ENCODE peak calls at places on chromosome X, in five cellular contexts. One of them, this sample, is unnamed.

GRCh38 chrX:48648299-48648698 is 35.3 kb upstream of the WAS start:
- DNase-seq in body of pancreas: peak
- DNase-seq in uterus: peak
- DNase-seq in lower leg skin: peak
- DNase-seq in sigmoid colon: peak
- DNase-seq in this sample: peak

GRCh38 chrX:40402771-40403533 is 177.8 kb upstream of the ATP6AP2 start:
- DNase-seq in body of pancreas: peak
- DNase-seq in lower leg skin: no peak
- DNase-seq in sigmoid colon: peak
- DNase-seq in uterus: peak
- DNase-seq in this sample: no peak

GRCh38 chrX:115966920-115967319 is 203.6 kb upstream of the AGTR2 start:
- DNase-seq in body of pancreas: no peak
- DNase-seq in uterus: no peak
- DNase-seq in sigmoid colon: no peak
- DNase-seq in lower leg skin: no peak
- DNase-seq in this sample: no peak

GRCh38 chrX:68693481-68694410 is 46.3 kb downstream of the STARD8 start:
- DNase-seq in lower leg skin: peak
- DNase-seq in uterus: peak
- DNase-seq in body of pancreas: peak
- DNase-seq in sigmoid colon: peak
- DNase-seq in this sample: peak

GRCh38 chrX:52424658-52425057 is 55.8 kb downstream of the XAGE2 start:
- DNase-seq in uterus: no peak
- DNase-seq in body of pancreas: no peak
- DNase-seq in sigmoid colon: no peak
- DNase-seq in lower leg skin: no peak
- DNase-seq in this sample: peak

GRCh38 chrX:110003167-110004156 is 548 bp downstream of the TMEM164 start:
- DNase-seq in body of pancreas: peak
- DNase-seq in uterus: peak
- DNase-seq in sigmoid colon: peak
- DNase-seq in lower leg skin: no peak
- DNase-seq in this sample: peak

GRCh38 chrX:38870386-38870895 is 69.2 kb downstream of the MID1IP1 start:
- DNase-seq in body of pancreas: no peak
- DNase-seq in sigmoid colon: no peak
- DNase-seq in uterus: no peak
- DNase-seq in lower leg skin: no peak
- DNase-seq in this sample: no peak

GRCh38 chrX:16873106-16873505 is 2.9 kb upstream of the RBBP7 start:
- DNase-seq in uterus: no peak
- DNase-seq in body of pancreas: no peak
- DNase-seq in sigmoid colon: no peak
- DNase-seq in lower leg skin: no peak
- DNase-seq in this sample: no peak

GRCh38 chrX:39372126-39372525 is 570.9 kb downstream of the MID1IP1 start:
- DNase-seq in sigmoid colon: no peak
- DNase-seq in uterus: no peak
- DNase-seq in lower leg skin: no peak
- DNase-seq in body of pancreas: no peak
- DNase-seq in this sample: no peak

GRCh38 chrX:78104447-78105176 is 564 bp downstream of the PGK1 start:
- DNase-seq in sigmoid colon: peak
- DNase-seq in lower leg skin: peak
- DNase-seq in uterus: peak
- DNase-seq in body of pancreas: peak
- DNase-seq in this sample: peak
- TF ChIP-seq POLR2A in sigmoid colon: no peak
- TF ChIP-seq POLR2A in lower leg skin: no peak
- TF ChIP-seq POLR2A in uterus: no peak
- TF ChIP-seq POLR2A in body of pancreas: no peak
- TF ChIP-seq POLR2A in this sample: peak

GRCh38 chrX:41556958-41557357 is 109.8 kb downstream of the NYX start:
- DNase-seq in body of pancreas: no peak
- DNase-seq in sigmoid colon: no peak
- DNase-seq in lower leg skin: no peak
- DNase-seq in uterus: no peak
- DNase-seq in this sample: no peak

GRCh38 chrX:41559662-41560061 is 112.5 kb downstream of the NYX start:
- DNase-seq in uterus: peak
- DNase-seq in sigmoid colon: no peak
- DNase-seq in body of pancreas: peak
- DNase-seq in lower leg skin: no peak
- DNase-seq in this sample: peak

GRCh38 chrX:41559235-41559634 is 112.1 kb downstream of the NYX start:
- DNase-seq in body of pancreas: no peak
- DNase-seq in lower leg skin: no peak
- DNase-seq in sigmoid colon: no peak
- DNase-seq in uterus: no peak
- DNase-seq in this sample: no peak

GRCh38 chrX:41558531-41558930 is 111.4 kb downstream of the NYX start:
- DNase-seq in body of pancreas: no peak
- DNase-seq in lower leg skin: no peak
- DNase-seq in uterus: no peak
- DNase-seq in sigmoid colon: no peak
- DNase-seq in this sample: peak

DNA sequence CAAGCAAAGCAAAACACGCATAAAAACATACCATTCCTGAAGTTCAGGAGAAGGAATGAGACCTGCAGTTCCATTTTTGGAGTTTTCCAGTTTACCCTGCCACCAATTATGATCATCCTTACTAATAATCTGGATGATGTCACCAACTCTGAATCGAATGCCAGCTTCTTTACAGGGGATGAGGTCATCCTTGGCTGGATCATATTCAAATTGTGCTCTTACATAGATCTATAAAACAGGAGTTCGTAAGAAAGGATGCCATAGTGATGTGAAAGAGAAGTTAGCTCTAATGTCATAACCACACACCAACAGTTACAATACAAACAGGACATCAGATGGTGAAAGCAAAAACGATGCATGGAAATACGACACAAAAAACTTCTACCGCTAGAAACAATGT is 106.5 kb downstream of the NYX start:
- DNase-seq in uterus: no peak
- DNase-seq in sigmoid colon: no peak
- DNase-seq in body of pancreas: no peak
- DNase-seq in lower leg skin: no peak
- DNase-seq in this sample: peak
- TF ChIP-seq POLR2A in uterus: no peak
- TF ChIP-seq POLR2A in sigmoid colon: no peak
- TF ChIP-seq POLR2A in body of pancreas: no peak
- TF ChIP-seq POLR2A in lower leg skin: no peak
- TF ChIP-seq POLR2A in this sample: no peak

DNA sequence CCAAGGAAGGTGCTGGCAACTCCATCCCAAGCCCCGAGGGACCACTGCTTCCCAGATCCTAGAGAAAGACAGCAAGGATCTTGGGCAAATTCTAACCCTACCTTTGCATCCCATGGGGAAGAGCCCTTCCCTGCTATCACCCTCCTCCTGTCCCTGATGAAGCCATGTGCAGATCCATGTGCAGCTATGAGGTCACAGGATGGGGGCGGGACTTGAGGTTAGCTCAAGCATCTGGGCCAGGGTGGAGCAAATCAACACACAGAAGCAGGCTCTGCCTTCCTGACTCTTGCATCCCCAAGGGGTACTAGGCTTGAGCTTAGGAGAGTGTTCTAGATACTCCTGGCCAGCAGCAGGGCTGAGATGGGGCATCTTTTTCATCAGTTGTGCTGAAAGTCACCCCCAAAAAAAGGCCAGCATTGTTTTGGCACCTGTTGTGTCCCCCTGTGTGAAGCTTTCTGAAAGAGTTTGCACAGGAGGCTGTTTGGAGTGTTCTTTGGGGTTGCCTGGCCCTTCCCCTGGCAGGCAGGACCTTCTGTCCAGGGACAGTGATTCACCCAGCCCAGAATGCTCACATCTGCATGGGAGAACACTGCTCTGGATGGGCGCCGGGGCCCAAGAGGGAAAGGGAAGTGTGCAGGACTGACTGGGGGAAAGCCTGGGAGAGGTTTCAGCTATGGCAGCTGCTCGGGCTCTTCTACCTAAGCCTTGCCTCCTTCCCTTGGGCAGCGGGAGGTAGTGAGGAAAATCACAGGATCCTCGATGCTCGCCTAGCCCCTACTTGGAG is 50.8 kb downstream of the PRPS1 start:
- DNase-seq in body of pancreas: peak
- DNase-seq in lower leg skin: peak
- DNase-seq in uterus: peak
- DNase-seq in sigmoid colon: peak
- DNase-seq in this sample: peak
- TF ChIP-seq POLR2A in body of pancreas: peak
- TF ChIP-seq POLR2A in lower leg skin: no peak
- TF ChIP-seq POLR2A in uterus: no peak
- TF ChIP-seq POLR2A in sigmoid colon: no peak
- TF ChIP-seq POLR2A in this sample: peak

GRCh38 chrX:4315891-4316290 is 602.4 kb upstream of the PRKX start:
- DNase-seq in lower leg skin: no peak
- DNase-seq in uterus: no peak
- DNase-seq in body of pancreas: no peak
- DNase-seq in sigmoid colon: no peak
- DNase-seq in this sample: no peak
- TF ChIP-seq POLR2A in lower leg skin: no peak
- TF ChIP-seq POLR2A in uterus: no peak
- TF ChIP-seq POLR2A in body of pancreas: no peak
- TF ChIP-seq POLR2A in sigmoid colon: no peak
- TF ChIP-seq POLR2A in this sample: no peak

GRCh38 chrX:13334491-13334890 is 14.6 kb upstream of the ATXN3L start:
- DNase-seq in uterus: no peak
- DNase-seq in body of pancreas: no peak
- DNase-seq in lower leg skin: no peak
- DNase-seq in sigmoid colon: no peak
- DNase-seq in this sample: no peak

GRCh38 chrX:13327666-13328065 is 7.8 kb upstream of the ATXN3L start:
- DNase-seq in body of pancreas: no peak
- DNase-seq in lower leg skin: no peak
- DNase-seq in uterus: no peak
- DNase-seq in sigmoid colon: no peak
- DNase-seq in this sample: no peak

DNA sequence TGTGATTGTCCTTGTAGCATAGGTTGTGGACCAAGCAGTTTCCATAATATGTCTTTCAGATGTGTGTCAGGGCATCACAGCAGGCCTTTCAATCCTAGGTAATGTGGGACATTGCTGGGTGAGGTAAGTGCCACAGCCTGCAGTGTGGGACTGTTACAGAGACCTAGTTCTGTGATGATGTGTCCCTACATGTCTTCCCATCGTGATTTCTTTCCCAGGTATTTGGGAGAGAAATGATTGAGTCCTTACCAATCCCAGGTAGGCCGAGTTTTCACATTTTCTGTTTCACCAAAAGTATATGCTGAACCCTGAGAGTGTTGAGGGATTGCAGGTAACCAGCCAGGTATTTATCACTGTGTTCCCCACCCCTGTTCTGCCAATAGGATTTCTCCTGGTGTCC is 10.6 kb upstream of the ATXN3L start:
- DNase-seq in body of pancreas: no peak
- DNase-seq in sigmoid colon: no peak
- DNase-seq in uterus: no peak
- DNase-seq in lower leg skin: no peak
- DNase-seq in this sample: no peak
- TF ChIP-seq POLR2A in body of pancreas: no peak
- TF ChIP-seq POLR2A in sigmoid colon: no peak
- TF ChIP-seq POLR2A in uterus: no peak
- TF ChIP-seq POLR2A in lower leg skin: no peak
- TF ChIP-seq POLR2A in this sample: no peak

DNA sequence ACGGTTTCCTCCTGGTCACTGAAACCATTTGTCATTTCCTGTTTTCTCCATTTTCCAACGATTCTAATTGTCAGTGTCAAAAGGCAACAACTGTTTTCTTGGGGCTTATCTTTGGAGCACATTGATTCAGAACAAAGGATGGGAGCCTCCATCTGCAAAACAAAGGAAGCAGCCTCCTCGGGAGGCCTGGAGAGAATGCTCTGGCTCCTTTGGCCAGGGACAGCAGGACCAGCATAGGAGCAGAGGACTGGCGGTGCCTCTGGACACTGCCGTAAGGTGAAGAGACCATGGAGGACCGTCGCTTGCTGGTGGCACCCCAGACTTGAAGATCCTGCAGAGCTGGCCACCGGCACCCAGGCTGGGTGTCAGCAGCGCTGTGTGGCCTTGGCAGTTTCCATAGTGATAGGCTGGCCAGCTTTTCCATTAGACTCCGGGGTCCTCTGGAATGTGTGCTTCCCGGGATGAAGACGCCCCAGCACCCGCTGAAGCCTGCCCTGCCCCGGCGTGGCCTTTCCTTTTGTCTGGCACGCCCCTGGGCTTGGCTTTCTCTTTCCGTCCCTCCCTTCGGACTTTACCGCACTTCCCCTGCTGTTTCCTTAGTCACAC is 61.1 kb upstream of the MTM1 start:
- DNase-seq in body of pancreas: peak
- DNase-seq in lower leg skin: peak
- DNase-seq in uterus: no peak
- DNase-seq in sigmoid colon: no peak
- DNase-seq in this sample: no peak
- TF ChIP-seq POLR2A in body of pancreas: peak
- TF ChIP-seq POLR2A in lower leg skin: no peak
- TF ChIP-seq POLR2A in uterus: no peak
- TF ChIP-seq POLR2A in sigmoid colon: no peak
- TF ChIP-seq POLR2A in this sample: no peak

DNA sequence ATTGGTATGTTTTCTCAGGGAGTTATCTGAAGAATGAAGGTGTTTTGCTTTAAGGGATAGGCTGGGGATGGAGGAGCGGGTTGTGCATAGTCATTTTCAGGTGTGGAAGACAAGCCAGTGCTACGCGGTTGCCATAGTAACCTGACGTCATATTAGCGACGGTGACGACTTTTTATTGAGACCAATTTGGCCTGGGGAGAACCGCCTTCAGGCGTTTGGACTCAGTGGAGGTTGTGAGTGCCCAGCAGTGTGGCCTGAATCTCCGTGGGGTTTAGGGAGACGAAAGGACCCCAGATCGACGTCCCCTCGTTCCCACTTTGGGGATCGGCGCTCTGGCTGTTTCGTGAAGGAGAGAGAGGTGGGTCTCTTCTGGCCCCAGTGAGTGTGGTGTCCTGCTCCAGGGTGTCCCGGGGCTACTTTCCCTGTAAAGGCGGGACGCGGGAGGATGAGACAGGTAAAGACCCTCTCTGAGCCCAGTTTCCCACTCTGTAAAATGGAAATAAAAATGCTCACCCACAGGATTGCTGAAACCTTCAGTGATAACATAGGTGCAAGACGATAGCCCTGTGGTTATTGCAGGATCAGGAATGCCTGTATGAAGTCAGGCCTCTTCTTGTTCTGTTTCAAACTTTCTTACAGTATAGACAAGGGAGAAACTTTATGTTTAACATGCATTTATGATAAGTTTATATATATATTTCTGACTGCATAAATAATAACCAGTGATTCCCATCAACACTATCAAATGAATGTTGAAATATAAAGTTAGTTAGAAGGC is 48.6 kb downstream of the GPRASP3 start:
- DNase-seq in uterus: peak
- DNase-seq in sigmoid colon: peak
- DNase-seq in body of pancreas: peak
- DNase-seq in lower leg skin: peak
- DNase-seq in this sample: peak
- TF ChIP-seq POLR2A in uterus: peak
- TF ChIP-seq POLR2A in sigmoid colon: no peak
- TF ChIP-seq POLR2A in body of pancreas: peak
- TF ChIP-seq POLR2A in lower leg skin: no peak
- TF ChIP-seq POLR2A in this sample: peak